ENCODE peak calls at places on chromosomes 1 and 21, in six cellular contexts. One of them, this sample, is unnamed.

GRCh38 chr1:225777058-225777582 is 506 bp upstream of the SRP9 start:
- DNase-seq in fibroblast of lung: no peak
- DNase-seq in pancreas: no peak
- DNase-seq in caudate nucleus: no peak
- DNase-seq in heart right ventricle: no peak
- DNase-seq in K562: no peak
- DNase-seq in this sample: no peak

GRCh38 chr1:84174051-84174556 is 30.0 kb downstream of the PRKACB start:
- DNase-seq in K562: no peak
- DNase-seq in pancreas: no peak
- DNase-seq in fibroblast of lung: peak
- DNase-seq in heart right ventricle: no peak
- DNase-seq in caudate nucleus: no peak
- DNase-seq in this sample: no peak

GRCh38 chr1:244788493-244789275 is 46.8 kb upstream of the COX20 start:
- DNase-seq in heart right ventricle: no peak
- DNase-seq in K562: no peak
- DNase-seq in fibroblast of lung: no peak
- DNase-seq in caudate nucleus: no peak
- DNase-seq in pancreas: no peak
- DNase-seq in this sample: no peak

GRCh38 chr1:111591946-111592345 is 27.6 kb upstream of the RAP1A start:
- DNase-seq in pancreas: no peak
- DNase-seq in heart right ventricle: no peak
- DNase-seq in K562: no peak
- DNase-seq in caudate nucleus: no peak
- DNase-seq in fibroblast of lung: no peak
- DNase-seq in this sample: no peak

GRCh38 chr1:19665044-19665455 is 375 bp downstream of the HTR6 start:
- DNase-seq in fibroblast of lung: no peak
- DNase-seq in heart right ventricle: no peak
- DNase-seq in caudate nucleus: no peak
- DNase-seq in K562: no peak
- DNase-seq in pancreas: no peak
- DNase-seq in this sample: no peak

GRCh38 chr1:20197329-20197791 is 11.0 kb upstream of the PLA2G2C start:
- DNase-seq in pancreas: no peak
- DNase-seq in caudate nucleus: no peak
- DNase-seq in heart right ventricle: no peak
- DNase-seq in fibroblast of lung: no peak
- DNase-seq in K562: peak
- DNase-seq in this sample: no peak

GRCh38 chr1:15933684-15934083 is 42.2 kb downstream of the ZBTB17 start:
- DNase-seq in caudate nucleus: no peak
- DNase-seq in fibroblast of lung: no peak
- DNase-seq in K562: no peak
- DNase-seq in heart right ventricle: no peak
- DNase-seq in pancreas: no peak
- DNase-seq in this sample: no peak

GRCh38 chr1:8020032-8020431 is 6.1 kb downstream of the ERRFI1 start:
- DNase-seq in K562: no peak
- DNase-seq in caudate nucleus: no peak
- DNase-seq in pancreas: no peak
- DNase-seq in fibroblast of lung: peak
- DNase-seq in heart right ventricle: no peak
- DNase-seq in this sample: no peak

GRCh38 chr1:180136311-180136967 is 18.2 kb upstream of the QSOX1 start:
- DNase-seq in caudate nucleus: no peak
- DNase-seq in pancreas: no peak
- DNase-seq in fibroblast of lung: no peak
- DNase-seq in heart right ventricle: no peak
- DNase-seq in K562: no peak
- DNase-seq in this sample: no peak

GRCh38 chr1:201011616-201012015 is 11.9 kb downstream of the KIF21B start:
- DNase-seq in fibroblast of lung: no peak
- DNase-seq in caudate nucleus: no peak
- DNase-seq in heart right ventricle: no peak
- DNase-seq in K562: no peak
- DNase-seq in pancreas: no peak
- DNase-seq in this sample: no peak

GRCh38 chr1:90723561-90724108 is 6.5 kb upstream of the BARHL2 start:
- DNase-seq in caudate nucleus: no peak
- DNase-seq in pancreas: no peak
- DNase-seq in fibroblast of lung: no peak
- DNase-seq in K562: no peak
- DNase-seq in heart right ventricle: no peak
- DNase-seq in this sample: no peak

GRCh38 chr1:153881764-153882163 is 41.0 kb downstream of the GATAD2B start:
- DNase-seq in heart right ventricle: no peak
- DNase-seq in K562: no peak
- DNase-seq in pancreas: no peak
- DNase-seq in caudate nucleus: peak
- DNase-seq in fibroblast of lung: peak
- DNase-seq in this sample: no peak

GRCh38 chr1:85581138-85581801 is 709 bp downstream of the CCN1 start:
- DNase-seq in caudate nucleus: peak
- DNase-seq in fibroblast of lung: peak
- DNase-seq in K562: peak
- DNase-seq in heart right ventricle: peak
- DNase-seq in pancreas: peak
- DNase-seq in this sample: peak

GRCh38 chr1:190022709-190023108 is 455.0 kb downstream of the BRINP3 start:
- DNase-seq in caudate nucleus: no peak
- DNase-seq in pancreas: no peak
- DNase-seq in heart right ventricle: no peak
- DNase-seq in fibroblast of lung: peak
- DNase-seq in K562: peak
- DNase-seq in this sample: no peak

GRCh38 chr1:54542962-54543539 is 5.0 kb upstream of the ACOT11 start:
- DNase-seq in fibroblast of lung: no peak
- DNase-seq in pancreas: no peak
- DNase-seq in K562: no peak
- DNase-seq in heart right ventricle: no peak
- DNase-seq in caudate nucleus: no peak
- DNase-seq in this sample: no peak

GRCh38 chr1:211591980-211592493 is 13.1 kb upstream of the SLC30A1 start:
- DNase-seq in fibroblast of lung: peak
- DNase-seq in heart right ventricle: no peak
- DNase-seq in caudate nucleus: no peak
- DNase-seq in K562: peak
- DNase-seq in pancreas: no peak
- DNase-seq in this sample: no peak

GRCh38 chr1:14704846-14705245 is 106.4 kb downstream of the KAZN start:
- DNase-seq in K562: no peak
- DNase-seq in pancreas: no peak
- DNase-seq in caudate nucleus: no peak
- DNase-seq in heart right ventricle: no peak
- DNase-seq in fibroblast of lung: no peak
- DNase-seq in this sample: no peak

GRCh38 chr1:184113251-184113650 is 61.7 kb downstream of the TSEN15 start:
- DNase-seq in heart right ventricle: no peak
- DNase-seq in caudate nucleus: no peak
- DNase-seq in pancreas: no peak
- DNase-seq in K562: no peak
- DNase-seq in fibroblast of lung: no peak
- DNase-seq in this sample: no peak

GRCh38 chr1:235586413-235586812 is 63.2 kb downstream of the GNG4 start:
- DNase-seq in pancreas: no peak
- DNase-seq in caudate nucleus: no peak
- DNase-seq in fibroblast of lung: no peak
- DNase-seq in K562: no peak
- DNase-seq in heart right ventricle: no peak
- DNase-seq in this sample: no peak

GRCh38 chr1:22978299-22978698 is 5.6 kb upstream of the LACTBL1 start:
- DNase-seq in caudate nucleus: no peak
- DNase-seq in pancreas: no peak
- DNase-seq in fibroblast of lung: peak
- DNase-seq in K562: no peak
- DNase-seq in heart right ventricle: no peak
- DNase-seq in this sample: no peak

GRCh38 chr1:202576816-202577215 is 133.4 kb downstream of the SYT2 start:
- DNase-seq in K562: no peak
- DNase-seq in pancreas: no peak
- DNase-seq in heart right ventricle: no peak
- DNase-seq in caudate nucleus: no peak
- DNase-seq in fibroblast of lung: peak
- DNase-seq in this sample: no peak

GRCh38 chr1:25804244-25804963 is 4.4 kb downstream of the SELENON start:
- DNase-seq in caudate nucleus: no peak
- DNase-seq in K562: no peak
- DNase-seq in heart right ventricle: no peak
- DNase-seq in pancreas: no peak
- DNase-seq in fibroblast of lung: no peak
- DNase-seq in this sample: no peak

GRCh38 chr1:167332503-167332902 is 111.8 kb downstream of the POU2F1 start:
- DNase-seq in fibroblast of lung: peak
- DNase-seq in heart right ventricle: no peak
- DNase-seq in caudate nucleus: no peak
- DNase-seq in pancreas: no peak
- DNase-seq in K562: peak
- DNase-seq in this sample: no peak

GRCh38 chr1:13700521-13701273 is 709 bp downstream of the PRDM2 start:
- DNase-seq in fibroblast of lung: peak
- DNase-seq in pancreas: peak
- DNase-seq in caudate nucleus: peak
- DNase-seq in K562: peak
- DNase-seq in heart right ventricle: peak
- DNase-seq in this sample: peak

GRCh38 chr1:18099026-18099425 is 8.6 kb upstream of the IGSF21 start:
- DNase-seq in caudate nucleus: no peak
- DNase-seq in heart right ventricle: no peak
- DNase-seq in pancreas: no peak
- DNase-seq in K562: no peak
- DNase-seq in fibroblast of lung: no peak
- DNase-seq in this sample: no peak

GRCh38 chr1:67429528-67430357 is 459 bp downstream of the SERBP1 start:
- DNase-seq in fibroblast of lung: no peak
- DNase-seq in K562: peak
- DNase-seq in heart right ventricle: peak
- DNase-seq in caudate nucleus: peak
- DNase-seq in pancreas: peak
- DNase-seq in this sample: no peak

GRCh38 chr1:17768651-17769241 is 13.6 kb downstream of the ACTL8 start:
- DNase-seq in heart right ventricle: no peak
- DNase-seq in K562: peak
- DNase-seq in pancreas: no peak
- DNase-seq in caudate nucleus: no peak
- DNase-seq in fibroblast of lung: peak
- DNase-seq in this sample: no peak

GRCh38 chr21:46425061-46425460 is 33.6 kb upstream of the DIP2A start:
- DNase-seq in K562: no peak
- DNase-seq in heart right ventricle: no peak
- DNase-seq in fibroblast of lung: no peak
- DNase-seq in pancreas: no peak
- DNase-seq in caudate nucleus: no peak
- DNase-seq in this sample: no peak
- H3K27ac ChIP-seq in K562: no peak
- H3K27ac ChIP-seq in heart right ventricle: no peak
- H3K27ac ChIP-seq in fibroblast of lung: no peak
- H3K27ac ChIP-seq in pancreas: no peak
- H3K27ac ChIP-seq in caudate nucleus: no peak
- H3K27ac ChIP-seq in this sample: no peak

GRCh38 chr1:47997289-47998200 is at the start of gene TRABD2B:
- DNase-seq in fibroblast of lung: peak
- DNase-seq in pancreas: peak
- DNase-seq in K562: peak
- DNase-seq in caudate nucleus: peak
- DNase-seq in heart right ventricle: peak
- DNase-seq in this sample: peak
- H3K27ac ChIP-seq in fibroblast of lung: no peak
- H3K27ac ChIP-seq in pancreas: peak
- H3K27ac ChIP-seq in K562: no peak
- H3K27ac ChIP-seq in caudate nucleus: no peak
- H3K27ac ChIP-seq in heart right ventricle: no peak
- H3K27ac ChIP-seq in this sample: peak

GRCh38 chr1:38929054-38929453 is 12.6 kb downstream of the RHBDL2 start:
- DNase-seq in heart right ventricle: peak
- DNase-seq in fibroblast of lung: no peak
- DNase-seq in caudate nucleus: no peak
- DNase-seq in K562: no peak
- DNase-seq in pancreas: no peak
- DNase-seq in this sample: no peak

GRCh38 chr1:38925381-38925780 is 16.2 kb downstream of the RHBDL2 start:
- DNase-seq in caudate nucleus: no peak
- DNase-seq in heart right ventricle: no peak
- DNase-seq in pancreas: no peak
- DNase-seq in fibroblast of lung: no peak
- DNase-seq in K562: no peak
- DNase-seq in this sample: no peak

GRCh38 chr1:38929476-38929875 is 12.2 kb downstream of the RHBDL2 start:
- DNase-seq in fibroblast of lung: no peak
- DNase-seq in caudate nucleus: peak
- DNase-seq in heart right ventricle: peak
- DNase-seq in pancreas: no peak
- DNase-seq in K562: no peak
- DNase-seq in this sample: no peak

GRCh38 chr1:38923607-38924006 is 18.0 kb downstream of the RHBDL2 start:
- DNase-seq in caudate nucleus: no peak
- DNase-seq in K562: peak
- DNase-seq in pancreas: no peak
- DNase-seq in fibroblast of lung: no peak
- DNase-seq in heart right ventricle: no peak
- DNase-seq in this sample: no peak

DNA sequence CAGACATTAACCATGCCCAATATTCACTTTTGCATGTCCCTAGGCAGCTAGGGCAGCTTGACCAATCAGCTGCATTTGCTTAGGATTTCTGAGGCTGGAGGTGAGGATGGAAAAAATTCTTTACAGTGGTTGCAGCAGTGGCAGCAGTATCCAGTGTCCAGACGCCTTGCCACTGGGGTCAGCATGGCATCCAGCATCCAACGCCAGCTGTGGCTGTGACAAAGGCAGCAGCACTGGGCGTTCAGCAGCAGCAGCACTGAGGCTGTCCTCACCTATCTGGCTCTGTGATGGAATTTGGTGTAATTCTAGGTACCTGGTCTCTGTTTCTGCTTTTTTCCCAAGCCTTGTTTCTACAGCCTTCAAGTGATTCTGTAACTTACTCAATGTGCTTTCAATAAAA is 15.5 kb downstream of the RHBDL2 start:
- DNase-seq in fibroblast of lung: no peak
- DNase-seq in pancreas: no peak
- DNase-seq in caudate nucleus: peak
- DNase-seq in heart right ventricle: no peak
- DNase-seq in K562: no peak
- DNase-seq in this sample: no peak
- H3K27ac ChIP-seq in fibroblast of lung: no peak
- H3K27ac ChIP-seq in pancreas: no peak
- H3K27ac ChIP-seq in caudate nucleus: no peak
- H3K27ac ChIP-seq in heart right ventricle: no peak
- H3K27ac ChIP-seq in K562: no peak
- H3K27ac ChIP-seq in this sample: no peak

DNA sequence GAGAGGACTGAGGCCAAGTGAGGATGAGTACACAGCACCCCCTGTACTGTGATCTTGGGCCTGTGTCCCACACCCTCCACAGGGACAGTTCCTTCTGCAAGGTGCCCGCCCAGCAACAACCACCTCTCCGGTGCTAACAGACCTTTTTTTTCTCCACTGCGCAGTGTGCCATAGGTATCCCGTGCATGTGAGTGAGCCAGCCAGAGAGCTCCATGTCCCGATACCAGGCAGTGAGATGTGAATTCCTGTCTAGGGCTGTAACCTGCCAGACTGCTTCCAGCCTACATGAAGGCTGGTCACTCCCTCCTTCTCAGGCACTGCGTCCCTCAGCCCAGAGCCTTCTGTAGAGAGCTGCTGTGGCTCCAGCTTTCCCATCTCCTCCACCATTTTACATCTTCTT is 56.9 kb downstream of the PCBP3 start:
- DNase-seq in caudate nucleus: no peak
- DNase-seq in heart right ventricle: no peak
- DNase-seq in fibroblast of lung: no peak
- DNase-seq in pancreas: no peak
- DNase-seq in K562: no peak
- DNase-seq in this sample: no peak
- H3K27ac ChIP-seq in caudate nucleus: no peak
- H3K27ac ChIP-seq in heart right ventricle: no peak
- H3K27ac ChIP-seq in fibroblast of lung: no peak
- H3K27ac ChIP-seq in pancreas: no peak
- H3K27ac ChIP-seq in K562: no peak
- H3K27ac ChIP-seq in this sample: no peak